ENCODE peak calls at places on chromosomes 3 and 15, in six cellular contexts. U, B, A, Y, F and R are unnamed samples.

GRCh38 chr15:98401029-98401428 is 247.3 kb upstream of the IGF1R start:
- DNase-seq in U (no peak), B (peak; percentile 48), A (no peak), Y (no peak), F (no peak), R (no peak)

GRCh38 chr15:62612771-62613170 is 429.8 kb upstream of the TPM1 start:
- DNase-seq in U (no peak), B (no peak), A (no peak), Y (no peak), F (no peak), R (no peak)

GRCh38 chr3:71576966-71577459 is 6.5 kb downstream of the FOXP1 start:
- DNase-seq in U (peak; percentile 35), B (no peak), A (no peak), Y (no peak), F (no peak), R (no peak)

GRCh38 chr15:82105458-82106205 is 59.8 kb upstream of the MEX3B start:
- DNase-seq in U (no peak), B (no peak), A (no peak), Y (no peak), F (no peak), R (peak; percentile 40)

GRCh38 chr3:43522702-43523362 is 99.0 kb downstream of the ANO10 start:
- DNase-seq in U (no peak), B (no peak), A (no peak), Y (no peak), F (no peak), R (no peak)

GRCh38 chr3:101970212-101970611 is 120.9 kb downstream of the NFKBIZ start:
- DNase-seq in U (no peak), B (no peak), A (no peak), Y (no peak), F (no peak), R (no peak)

GRCh38 chr15:93378547-93378946 is 289.5 kb upstream of the RGMA start:
- DNase-seq in U (no peak), B (no peak), A (no peak), Y (no peak), F (peak; percentile 1), R (no peak)

GRCh38 chr3:134428396-134428795 is 54.1 kb upstream of the AMOTL2 start:
- DNase-seq in U (no peak), B (no peak), A (peak; percentile 17), Y (no peak), F (no peak), R (no peak)

GRCh38 chr3:5095879-5096278 is 26.2 kb upstream of the ARL8B start:
- DNase-seq in U (no peak), B (peak; percentile 74), A (no peak), Y (no peak), F (peak; percentile 56), R (no peak)

GRCh38 chr3:71721721-71722157 is 3.5 kb downstream of the EIF4E3 start:
- DNase-seq in U (no peak), B (no peak), A (no peak), Y (no peak), F (no peak), R (no peak)

GRCh38 chr3:188043891-188044290 is 110.1 kb upstream of the LPP start:
- DNase-seq in U (no peak), B (no peak), A (no peak), Y (no peak), F (no peak), R (no peak)